ENCODE peak calls at places on chromosomes 16 and 17, in ten cellular contexts. C, Z, B, G, D, N, M, J, O and L are unnamed samples.

GRCh38 chr17:78263063-78263735 is 31.8 kb downstream of the TMEM235 start:
- DNase-seq in C (peak; percentile 43), Z (no peak), B (no peak), G (peak; percentile 57), D (no peak), N (no peak), M (peak; percentile 21), J (no peak), O (peak; percentile 41), L (no peak)

GRCh38 chr17:3802461-3803307 is 1.7 kb upstream of the ITGAE start:
- DNase-seq in C (peak; percentile 100), Z (no peak), B (peak; percentile 48), G (no peak), D (peak; percentile 70), N (peak; percentile 90), M (peak; percentile 85), J (no peak), O (peak; percentile 93), L (no peak)

GRCh38 chr17:82551779-82552457 is 32.4 kb downstream of the FOXK2 start:
- DNase-seq in C (peak; percentile 65), Z (peak; percentile 39), B (peak; percentile 74), G (peak; percentile 69), D (peak; percentile 84), N (peak; percentile 69), M (peak; percentile 78), J (peak; percentile 74), O (peak; percentile 78), L (no peak)

GRCh38 chr16:64657316-64658011 is 464.4 kb downstream of the CDH11 start:
- DNase-seq in C (no peak), Z (no peak), B (no peak), G (no peak), D (no peak), N (peak; percentile 15), M (no peak), J (no peak), O (peak; percentile 59), L (no peak)

GRCh38 chr17:72489273-72489641 is 368.4 kb downstream of the SOX9 start:
- DNase-seq in C (peak; percentile 67), Z (no peak), B (no peak), G (no peak), D (no peak), N (no peak), M (no peak), J (no peak), O (peak; percentile 26), L (no peak)

GRCh38 chr17:40327735-40328385 is 18.9 kb downstream of the RARA start:
- DNase-seq in C (no peak), Z (no peak), B (no peak), G (peak; percentile 71), D (peak; percentile 48), N (no peak), M (peak; percentile 69), J (no peak), O (no peak), L (no peak)

GRCh38 chr17:80793851-80794267 is 197.8 kb upstream of the CHMP6 start:
- DNase-seq in C (no peak), Z (no peak), B (no peak), G (no peak), D (peak; percentile 42), N (peak; percentile 67), M (no peak), J (no peak), O (peak; percentile 78), L (no peak)

GRCh38 chr17:10051112-10051511 is 146.0 kb upstream of the RCVRN start:
- DNase-seq in C (no peak), Z (no peak), B (no peak), G (no peak), D (no peak), N (peak; percentile 72), M (no peak), J (no peak), O (peak; percentile 6), L (no peak)

GRCh38 chr17:19401321-19402010 is 9.6 kb upstream of the RNF112 start:
- DNase-seq in C (no peak), Z (no peak), B (no peak), G (no peak), D (no peak), N (no peak), M (no peak), J (no peak), O (no peak), L (no peak)

GRCh38 chr17:82932146-82933005 is 92.6 kb upstream of the ZNF750 start:
- DNase-seq in C (no peak), Z (no peak), B (no peak), G (peak; percentile 7), D (peak; percentile 65), N (peak; percentile 86), M (peak; percentile 13), J (no peak), O (peak; percentile 76), L (peak; percentile 45)

DNA sequence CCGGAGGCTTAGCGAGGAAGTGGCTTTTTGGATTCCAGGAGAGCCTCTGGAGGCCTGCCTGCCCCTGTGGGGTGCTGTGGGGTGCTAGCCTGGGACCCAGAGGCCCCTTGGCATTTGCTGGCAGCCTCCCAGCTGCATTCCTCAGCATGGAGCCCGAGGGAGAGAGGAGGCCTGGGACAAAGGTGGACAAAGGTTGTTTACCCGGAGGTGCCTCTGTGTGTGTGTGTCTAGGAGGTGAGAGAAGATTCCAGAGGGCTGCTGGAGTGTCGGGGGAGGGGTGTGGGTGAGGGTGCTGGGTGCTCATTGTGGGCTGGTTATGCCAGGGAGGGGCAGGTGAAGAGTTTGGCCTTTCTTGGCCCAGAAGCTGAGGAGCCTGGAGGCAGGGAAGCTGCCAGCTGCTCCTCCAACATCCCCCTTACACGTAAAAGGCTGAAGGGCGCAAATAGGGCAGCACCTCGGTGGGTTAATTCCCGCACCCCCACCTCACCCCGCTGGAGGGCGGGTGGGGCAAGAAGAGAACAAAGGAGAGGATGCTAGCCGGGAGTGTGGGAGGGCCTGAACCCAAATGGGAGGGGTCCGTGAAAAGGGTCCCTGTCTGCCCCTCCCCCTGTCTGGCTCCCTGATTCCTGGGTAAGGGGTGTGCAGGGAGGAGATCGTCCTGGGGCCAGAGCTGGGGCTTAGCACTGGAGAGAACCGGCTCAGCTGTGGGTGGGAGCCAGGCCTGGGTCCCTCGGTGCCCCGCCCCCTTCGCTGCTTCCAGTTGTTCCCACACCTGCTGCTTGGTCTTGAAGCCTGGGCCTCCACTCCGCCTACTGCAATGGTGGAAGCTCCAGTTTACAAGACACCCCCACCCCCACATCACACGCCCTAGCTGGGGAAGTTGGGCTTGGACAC is 9.9 kb downstream of the HEXIM2 start:
- DNase-seq in C (peak; percentile 94), Z (peak; percentile 79), B (peak; percentile 84), G (no peak), D (no peak), N (no peak), M (no peak), J (peak; percentile 43), O (no peak), L (no peak)
- TF ChIP-seq CTCF in C (peak; percentile 27), Z (no peak), B (no peak), G (no peak), D (no peak), N (no peak), M (no peak), J (no peak), O (no peak), L (no peak)

GRCh38 chr16:27197004-27197403 is 6.3 kb upstream of the KDM8 start:
- DNase-seq in C (no peak), Z (no peak), B (no peak), G (no peak), D (no peak), N (no peak), M (no peak), J (no peak), O (no peak), L (no peak)

GRCh38 chr16:27195941-27196595 is 7.3 kb upstream of the KDM8 start:
- DNase-seq in C (no peak), Z (no peak), B (no peak), G (no peak), D (no peak), N (no peak), M (no peak), J (no peak), O (no peak), L (no peak)

GRCh38 chr16:27198451-27199234 is 4.7 kb upstream of the KDM8 start:
- DNase-seq in C (no peak), Z (peak; percentile 9), B (no peak), G (no peak), D (no peak), N (no peak), M (no peak), J (no peak), O (no peak), L (no peak)

GRCh38 chr16:27193300-27193990 is 9.9 kb upstream of the KDM8 start:
- DNase-seq in C (no peak), Z (no peak), B (no peak), G (no peak), D (peak; percentile 10), N (no peak), M (no peak), J (no peak), O (peak; percentile 28), L (no peak)

GRCh38 chr16:27195068-27195741 is 8.1 kb upstream of the KDM8 start:
- DNase-seq in C (no peak), Z (no peak), B (peak; percentile 72), G (no peak), D (no peak), N (no peak), M (no peak), J (no peak), O (no peak), L (no peak)
- TF ChIP-seq CTCF in C (no peak), Z (no peak), B (no peak), G (no peak), D (no peak), N (no peak), M (no peak), J (no peak), O (no peak), L (no peak)

DNA sequence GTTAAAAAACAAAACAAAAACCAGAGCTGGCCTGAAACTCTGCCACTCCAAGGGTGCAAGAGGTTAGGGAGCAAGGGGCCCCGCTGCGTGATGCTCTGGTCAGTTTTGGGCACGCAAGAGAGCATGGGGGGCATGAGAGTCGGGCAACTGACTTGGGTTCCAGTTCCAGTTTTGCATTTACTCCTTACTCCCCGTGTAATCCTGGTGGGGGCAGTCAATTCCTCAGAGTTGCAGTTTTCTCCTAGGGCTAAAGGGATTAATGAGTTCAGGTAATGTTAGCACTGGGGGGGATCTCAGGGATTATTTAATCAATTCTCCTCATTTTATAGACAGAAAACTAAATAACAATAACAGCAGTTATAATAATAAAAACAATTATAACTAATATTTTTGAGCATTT is 72.9 kb upstream of the PMFBP1 start:
- DNase-seq in C (no peak), Z (no peak), B (no peak), G (no peak), D (no peak), N (peak; percentile 11), M (no peak), J (no peak), O (peak; percentile 17), L (no peak)
- TF ChIP-seq CTCF in C (peak; percentile 30), Z (peak; percentile 37), B (no peak), G (no peak), D (no peak), N (peak; percentile 27), M (no peak), J (no peak), O (peak; percentile 46), L (no peak)

DNA sequence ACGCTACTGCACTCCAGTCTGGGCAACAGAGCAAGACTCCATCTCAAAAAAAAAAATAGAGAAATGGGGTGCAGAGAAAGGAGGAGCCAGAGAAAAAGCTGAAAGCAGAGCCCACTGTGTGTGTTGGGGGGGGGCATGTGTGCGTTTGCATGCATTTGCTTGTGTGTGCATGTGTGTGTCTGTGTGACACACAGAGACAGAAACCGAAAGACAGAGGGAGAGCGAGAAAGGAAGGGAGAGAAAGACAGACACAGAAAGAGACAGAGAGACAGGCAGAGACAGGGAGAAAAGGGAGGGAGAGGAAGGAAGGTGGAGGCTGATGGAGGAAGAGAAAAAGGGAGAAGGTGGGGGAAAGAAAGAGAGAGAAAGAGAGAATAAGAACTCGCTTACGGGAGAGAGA is 9.8 kb upstream of the CIITA start:
- DNase-seq in C (no peak), Z (no peak), B (no peak), G (no peak), D (no peak), N (no peak), M (no peak), J (no peak), O (no peak), L (no peak)
- TF ChIP-seq CTCF in C (no peak), Z (no peak), B (no peak), G (no peak), D (no peak), N (no peak), M (no peak), J (no peak), O (no peak), L (no peak)